ENCODE peak calls at places on chromosomes 12 and 14, in eight cellular contexts. Z is GM23338; A is neuronal stem cell; D is breast epithelium; N is CD8-positive, alpha-beta T cell; E is CD4-positive, CD25-positive, alpha-beta regulatory T cell; T is Peyer's patch; P is MM.1S. K is an unnamed sample.

GRCh38 chr12:124764451-124764850 is 99.2 kb downstream of the SCARB1 start:
- DNase-seq in N (no peak), A (no peak), Z (peak; percentile 73), E (no peak), P (peak; percentile 25), D (no peak), T (no peak), K (peak; percentile 95)

GRCh38 chr12:132081423-132081822 is 62.7 kb downstream of the DDX51 start:
- DNase-seq in Z (no peak), E (no peak), N (no peak), T (no peak), D (no peak), A (no peak), P (no peak), K (no peak)

GRCh38 chr14:100608586-100609330 is 21.5 kb upstream of the BEGAIN start:
- DNase-seq in T (no peak), E (no peak), Z (no peak), P (no peak), D (no peak), N (no peak), A (no peak), K (no peak)

GRCh38 chr14:53807580-53807979 is 149.0 kb downstream of the BMP4 start:
- DNase-seq in D (no peak), Z (no peak), N (no peak), A (no peak), T (no peak), E (no peak), P (no peak), K (no peak)

GRCh38 chr14:71139058-71139946 is 232.0 kb downstream of the PCNX1 start:
- DNase-seq in T (peak; percentile 27), N (peak; percentile 75), D (no peak), A (peak; percentile 58), Z (peak; percentile 85), E (peak; percentile 38), P (peak; percentile 31), K (peak; percentile 90)

GRCh38 chr14:20440465-20440864 is 4.5 kb upstream of the KLHL33 start:
- DNase-seq in P (no peak), E (no peak), Z (no peak), A (no peak), T (no peak), N (no peak), D (no peak), K (no peak)

GRCh38 chr14:88546621-88547385 is 8.0 kb downstream of the PTPN21 start:
- DNase-seq in A (no peak), Z (no peak), D (no peak), P (no peak), T (no peak), E (no peak), N (no peak), K (no peak)

GRCh38 chr12:108234155-108234554 is 105.0 kb downstream of the CMKLR1 start:
- DNase-seq in T (no peak), Z (no peak), A (no peak), N (no peak), D (no peak), E (no peak), P (no peak), K (no peak)

GRCh38 chr12:19970116-19970515 is 398.2 kb upstream of the PDE3A start:
- DNase-seq in A (no peak), N (no peak), T (no peak), E (no peak), D (no peak), P (no peak), Z (no peak), K (no peak)

GRCh38 chr14:83096092-83096491 is 1562.4 kb upstream of the SEL1L start:
- DNase-seq in Z (no peak), D (no peak), N (no peak), E (no peak), A (no peak), P (no peak), T (no peak), K (no peak)

GRCh38 chr12:114655934-114656697 is 27.9 kb downstream of the TBX3 start:
- DNase-seq in A (no peak), E (no peak), D (no peak), T (no peak), P (no peak), Z (no peak), N (no peak), K (no peak)

GRCh38 chr14:105858676-105859025 is 332.3 kb downstream of the TMEM121 start:
- DNase-seq in A (no peak), Z (no peak), T (peak; percentile 7), D (no peak), P (peak; percentile 47), N (peak; percentile 51), E (no peak), K (no peak)

GRCh38 chr14:105856676-105857222 is 330.4 kb downstream of the TMEM121 start:
- DNase-seq in E (no peak), Z (no peak), N (peak; percentile 45), D (no peak), T (peak; percentile 13), A (no peak), P (no peak), K (no peak)

GRCh38 chr14:105857223-105857815 is 330.9 kb downstream of the TMEM121 start:
- DNase-seq in N (peak; percentile 57), Z (no peak), D (no peak), P (no peak), A (no peak), T (peak; percentile 16), E (no peak), K (no peak)

GRCh38 chr14:105859717-105860614 is 333.6 kb downstream of the TMEM121 start:
- DNase-seq in E (peak; percentile 35), A (no peak), D (no peak), N (peak; percentile 71), T (peak; percentile 16), Z (no peak), P (peak; percentile 19), K (peak; percentile 78)

GRCh38 chr14:105857816-105858675 is 331.7 kb downstream of the TMEM121 start:
- DNase-seq in E (peak; percentile 36), Z (no peak), D (no peak), N (peak; percentile 52), P (peak; percentile 64), A (no peak), T (peak; percentile 17), K (no peak)
- H3K4me3 ChIP-seq in E (no peak overlapping the region), Z (no peak overlapping the region), D (no peak overlapping the region), N (no peak overlapping the region), P (peak overlapping the region; percentile 96), A (peak overlapping the region; percentile 48), T (no peak overlapping the region), K (no peak overlapping the region)

DNA sequence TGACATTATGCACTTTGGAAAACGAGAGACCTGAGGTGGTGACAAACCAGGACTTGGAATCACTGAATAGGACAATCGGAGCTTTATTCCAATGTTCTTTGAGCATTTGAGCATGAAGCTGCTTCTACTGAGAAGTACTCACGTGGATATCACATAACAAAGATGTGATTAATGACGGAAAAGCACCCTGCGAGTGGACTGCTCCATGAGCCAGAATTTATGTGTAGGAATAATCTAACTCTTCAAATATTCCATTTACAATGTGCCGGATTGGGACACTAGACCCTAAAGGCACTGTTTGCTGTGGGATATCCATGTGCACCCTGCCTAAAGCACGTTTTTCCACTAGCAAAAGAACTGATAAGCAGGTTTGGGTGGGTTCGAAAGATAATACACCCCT is 866 bp upstream of the DUSP16 start:
- DNase-seq in N (no peak), P (no peak), E (no peak), Z (no peak), A (no peak), T (no peak), D (no peak), K (no peak)
- H3K27ac ChIP-seq in N (peak overlapping the region; percentile 96), P (peak overlapping the region; percentile 76), E (peak overlapping the region; percentile 99), Z (peak overlapping the region; percentile 94), A (no peak overlapping the region), T (peak overlapping the region; percentile 99), D (peak overlapping the region; percentile 100), K (no peak overlapping the region)

DNA sequence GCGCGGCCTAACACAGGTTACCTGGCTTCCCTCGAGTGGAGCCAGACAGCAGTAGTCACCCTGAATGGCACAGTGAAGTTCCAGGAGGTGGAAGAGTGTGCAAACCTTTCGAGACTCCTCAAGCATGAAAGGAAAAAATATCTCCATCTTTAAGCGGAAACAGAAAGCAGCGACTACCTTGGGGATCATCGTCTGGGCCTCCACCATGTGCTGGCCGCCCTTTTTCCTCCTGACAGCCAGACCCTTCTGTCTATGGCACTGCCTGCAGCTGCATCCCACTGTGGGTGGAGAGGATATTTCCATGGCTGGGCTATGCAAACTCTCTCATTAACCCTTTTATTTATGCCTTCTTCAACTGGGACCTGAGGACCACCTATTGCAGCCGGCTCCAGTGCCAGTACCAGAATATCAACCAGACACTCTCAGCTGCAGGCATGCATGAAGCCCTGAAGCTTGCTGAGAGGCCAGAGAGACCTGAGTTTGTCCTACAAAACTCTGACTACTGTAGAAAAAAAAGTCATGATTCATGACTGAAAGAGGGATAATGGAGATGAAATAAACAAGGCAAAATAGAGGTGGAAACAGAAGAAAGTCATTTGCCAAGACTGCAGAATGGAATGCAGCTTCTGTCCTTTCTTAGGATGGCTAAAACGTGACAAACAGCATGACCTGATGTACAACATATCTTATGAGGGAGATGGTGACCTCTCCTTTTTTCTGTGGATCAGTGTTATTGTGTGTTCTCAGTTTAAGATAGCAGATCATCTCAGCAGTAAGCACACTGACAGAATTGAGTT is 2.4 kb upstream of the HEBP1 start:
- DNase-seq in D (no peak), E (no peak), Z (no peak), P (no peak), T (no peak), N (no peak), A (no peak), K (no peak)
- H3K4me3 ChIP-seq in D (no peak overlapping the region), E (no peak overlapping the region), Z (peak overlapping the region; percentile 90), P (no peak overlapping the region), T (no peak overlapping the region), N (no peak overlapping the region), A (no peak overlapping the region), K (no peak overlapping the region)

GRCh38 chr14:93789366-93790130 is 1.3 kb upstream of the PRIMA1 start:
- DNase-seq in N (no peak), A (peak; percentile 33), T (no peak), D (no peak), P (no peak), E (no peak), Z (peak; percentile 42), K (peak; percentile 59)
- H3K27ac ChIP-seq in N (no peak overlapping the region), A (no peak overlapping the region), T (no peak overlapping the region), D (peak overlapping the region; percentile 90), P (no peak overlapping the region), E (no peak overlapping the region), Z (peak overlapping the region; percentile 59), K (no peak overlapping the region)

DNA sequence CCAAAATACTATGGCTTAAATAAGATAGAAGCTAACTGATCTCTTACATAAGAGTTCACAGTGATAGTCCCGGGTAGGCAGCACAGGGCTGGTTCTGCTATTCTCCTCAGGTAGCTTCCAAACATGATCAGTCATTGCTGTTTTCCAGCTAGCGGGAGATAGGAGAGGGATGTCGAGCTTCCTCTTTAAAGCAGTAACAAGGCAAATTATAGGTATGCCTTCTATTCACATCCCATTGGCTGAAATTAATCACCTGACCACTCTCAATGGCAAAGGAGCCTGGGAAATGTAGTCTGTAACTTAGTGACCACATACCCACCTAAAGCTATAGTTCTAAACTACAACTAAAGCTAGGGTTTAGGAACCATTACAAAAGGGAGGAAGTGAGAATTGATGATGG is 34.5 kb upstream of the VRK1 start:
- DNase-seq in A (peak; percentile 52), E (peak; percentile 14), T (no peak), N (no peak), Z (peak; percentile 93), D (no peak), P (peak; percentile 39), K (peak; percentile 94)
- H3K4me3 ChIP-seq in A (no peak overlapping the region), E (peak overlapping the region; percentile 13), T (no peak overlapping the region), N (no peak overlapping the region), Z (peak overlapping the region; percentile 24), D (no peak overlapping the region), P (no peak overlapping the region), K (peak overlapping the region; percentile 51)

K was measured in Karpas-422.